ENCODE peak calls at places on chromosomes 3 and 15, in six cellular contexts. G is fibroblast of lung, B is GM06990, E is astrocyte, J is kidney, Z is mucosa of descending colon. N is an unnamed sample.

GRCh38 chr3:197435426-197435825 is 120.3 kb downstream of the BDH1 start:
- DNase-seq in E (no peak), G (no peak), Z (no peak), J (no peak), B (no peak), N (no peak)

GRCh38 chr3:24773798-24774197 is 279.1 kb upstream of the THRB start:
- DNase-seq in G (peak; percentile 78), B (peak; percentile 1), E (peak; percentile 40), Z (peak; percentile 49), J (peak; percentile 73), N (peak; percentile 37)

GRCh38 chr15:22974745-22975144 is 5.4 kb downstream of the CYFIP1 start:
- DNase-seq in B (no peak), Z (no peak), J (no peak), G (no peak), E (no peak), N (no peak)

GRCh38 chr3:175266993-175267960 is 408.1 kb downstream of the NAALADL2 start:
- DNase-seq in E (peak; percentile 58), G (peak; percentile 79), B (no peak), Z (no peak), J (no peak), N (peak; percentile 37)

GRCh38 chr15:53193149-53193548 is 403.0 kb upstream of the ONECUT1 start:
- DNase-seq in Z (no peak), G (peak; percentile 1), E (peak; percentile 6), B (no peak), J (no peak), N (no peak)

GRCh38 chr3:71709908-71710511 is 15.2 kb downstream of the EIF4E3 start:
- DNase-seq in E (no peak), Z (no peak), G (no peak), J (no peak), B (no peak), N (no peak)

GRCh38 chr3:32177702-32178198 is 60.7 kb upstream of the CMTM8 start:
- DNase-seq in E (peak; percentile 63), B (no peak), G (peak; percentile 86), Z (no peak), J (no peak), N (peak; percentile 38)

GRCh38 chr3:190424478-190425439 is 24.9 kb downstream of the TMEM207 start:
- DNase-seq in G (peak; percentile 83), Z (peak; percentile 60), B (peak; percentile 72), E (peak; percentile 44), J (peak; percentile 78), N (peak; percentile 65)

GRCh38 chr15:63332367-63333078 is 49.1 kb downstream of the CA12 start:
- DNase-seq in G (peak; percentile 90), Z (no peak), J (no peak), E (peak; percentile 82), B (no peak), N (peak; percentile 69)

GRCh38 chr15:27681038-27681437 is 418.1 kb downstream of the OCA2 start:
- DNase-seq in J (no peak), Z (no peak), B (no peak), E (no peak), G (no peak), N (no peak)

GRCh38 chr15:77966540-77967290 is 110.8 kb downstream of the TBC1D2B start:
- DNase-seq in Z (peak; percentile 54), B (no peak), G (peak; percentile 66), E (peak; percentile 23), J (no peak), N (peak; percentile 20)

GRCh38 chr15:79689030-79689429 is 207.8 kb downstream of the MTHFS start:
- DNase-seq in J (no peak), B (no peak), Z (no peak), E (no peak), G (no peak), N (no peak)

GRCh38 chr3:188179006-188179966 is 25.3 kb downstream of the LPP start:
- DNase-seq in J (no peak), Z (no peak), B (no peak), G (peak; percentile 80), E (peak; percentile 90), N (no peak)

GRCh38 chr3:188177721-188178120 is 23.8 kb downstream of the LPP start:
- DNase-seq in Z (no peak), E (no peak), G (no peak), J (no peak), B (no peak), N (no peak)

GRCh38 chr3:188176884-188177283 is 22.9 kb downstream of the LPP start:
- DNase-seq in G (no peak), E (no peak), B (no peak), J (no peak), Z (no peak), N (no peak)

GRCh38 chr3:188178293-188178950 is 24.5 kb downstream of the LPP start:
- DNase-seq in G (no peak), E (no peak), B (no peak), Z (no peak), J (no peak), N (no peak)

DNA sequence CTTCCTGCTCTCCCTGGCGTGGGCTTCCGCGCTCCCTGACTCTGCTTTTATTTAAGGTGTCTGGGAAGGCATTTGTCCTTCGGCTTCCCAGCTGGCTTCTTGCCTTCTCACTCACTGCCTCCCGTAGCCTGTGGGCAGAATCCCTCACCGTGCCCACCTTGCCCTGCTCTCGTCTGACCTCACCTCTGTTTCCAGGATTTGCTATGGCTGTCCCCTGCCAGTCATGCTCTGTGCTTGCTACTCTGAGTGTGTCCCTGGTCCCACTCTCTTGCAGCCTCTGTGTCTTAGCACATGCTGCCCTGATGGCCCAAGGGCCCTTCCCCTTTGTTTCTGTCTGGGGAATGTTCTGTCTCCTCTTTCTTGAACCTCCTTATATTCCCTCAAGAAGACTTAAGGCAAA is 26.2 kb downstream of the LPP start:
- DNase-seq in E (no peak), Z (no peak), B (no peak), J (no peak), G (no peak), N (no peak)
- H3K4me3 ChIP-seq in E (no peak overlapping the region), Z (no peak overlapping the region), B (no peak overlapping the region), J (no peak overlapping the region), G (no peak overlapping the region), N (no peak overlapping the region)

GRCh38 chr3:10450494-10451440 is 54.6 kb downstream of the ATP2B2 start:
- DNase-seq in E (no peak), Z (no peak), B (no peak), J (no peak), G (no peak), N (no peak)
- TF ChIP-seq CTCF in E (no peak), Z (no peak), B (no peak), J (no peak), G (no peak), N (no peak)

GRCh38 chr3:126022741-126023359 is 53.9 kb downstream of the ROPN1B start:
- DNase-seq in E (no peak), G (no peak), J (no peak), Z (no peak), B (no peak), N (no peak)
- H3K4me3 ChIP-seq in E (no peak overlapping the region), G (no peak overlapping the region), J (no peak overlapping the region), Z (no peak overlapping the region), B (no peak overlapping the region), N (no peak overlapping the region)

GRCh38 chr15:85412956-85413854 is 32.8 kb downstream of the AKAP13 start:
- DNase-seq in Z (peak; percentile 49), B (peak; percentile 72), E (peak; percentile 90), G (peak; percentile 81), J (peak; percentile 89), N (peak; percentile 77)
- TF ChIP-seq CTCF in Z (no peak), B (peak; percentile 15), E (no peak), G (no peak), J (no peak), N (no peak)

DNA sequence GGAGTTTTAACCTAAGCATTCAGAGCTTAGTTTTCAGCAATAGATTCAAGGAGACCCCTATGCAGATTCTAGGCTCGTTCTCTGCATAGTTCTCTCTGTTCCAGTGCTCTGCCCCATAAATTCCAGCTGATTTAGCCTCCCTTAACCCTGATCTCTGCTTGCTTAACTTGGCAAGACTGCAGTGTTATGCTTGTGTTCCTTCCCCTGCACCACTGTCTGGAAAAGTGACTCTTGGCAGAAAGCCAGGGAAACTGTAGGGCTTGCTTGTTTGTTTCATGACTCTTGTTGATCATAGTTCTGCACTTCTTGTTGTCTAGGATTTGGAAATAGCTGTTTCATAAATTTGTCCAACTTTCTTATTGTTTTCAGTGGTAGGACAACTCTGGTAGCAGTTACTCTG is 40.2 kb downstream of the ANAPC13 start:
- DNase-seq in J (no peak), Z (no peak), G (peak; percentile 65), B (no peak), E (peak; percentile 36), N (no peak)
- H3K4me3 ChIP-seq in J (no peak overlapping the region), Z (no peak overlapping the region), G (no peak overlapping the region), B (no peak overlapping the region), E (no peak overlapping the region), N (no peak overlapping the region)

DNA sequence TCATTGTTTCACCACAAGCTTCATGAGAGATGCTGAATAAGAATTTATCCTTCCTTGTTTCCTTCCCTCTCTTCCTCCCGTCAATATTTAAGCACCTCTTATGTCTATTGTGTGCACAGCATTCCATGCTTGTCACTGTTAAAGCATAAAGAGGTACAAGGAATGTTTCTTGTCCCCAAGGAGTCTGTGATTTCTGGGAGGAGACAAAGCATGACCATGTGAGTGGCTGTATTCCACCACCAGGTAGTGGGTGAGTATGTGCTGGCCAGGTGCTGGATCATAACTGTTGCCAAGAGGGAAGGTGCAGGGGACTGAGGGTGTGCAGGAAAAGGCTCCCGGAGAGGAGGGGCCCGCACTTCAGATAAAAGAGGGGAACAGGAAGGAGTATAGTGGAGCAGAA is 62.9 kb upstream of the GSK3B start:
- DNase-seq in Z (no peak), E (no peak), B (no peak), J (no peak), G (no peak), N (no peak)
- TF ChIP-seq CTCF in Z (no peak), E (no peak), B (no peak), J (no peak), G (no peak), N (no peak)

N was measured in HFF-Myc.